ENCODE peak calls at places on chromosomes 13 and 19, in nine cellular contexts. Q is heart left ventricle, L is ovary, F is transverse colon, M is HCT116, G is suprapubic skin, X is IMR-90, B is adrenal gland, T is OCI-LY7. N is an unnamed sample. For H3K4me1, the result is how much of the 10 kb centered on the place peaks cover.

GRCh38 chr13:65913173-65913572 is 1317.0 kb downstream of the PCDH9 start:
- DNase-seq in Q (no peak), L (no peak), F (no peak), M (peak), G (no peak), X (peak), B (no peak), T (no peak), N (no peak)

GRCh38 chr19:27679905-27680304 is 1533.0 kb downstream of the UQCRFS1 start:
- DNase-seq in Q (no peak), L (no peak), F (no peak), M (no peak), G (no peak), X (no peak), B (no peak), T (no peak), N (no peak)

GRCh38 chr19:38039966-38040365 is 133.0 kb downstream of the SIPA1L3 start:
- DNase-seq in Q (no peak), L (no peak), F (no peak), M (no peak), G (no peak), X (peak), B (no peak), T (no peak), N (no peak)

GRCh38 chr19:4870025-4870700 is 2.7 kb upstream of the PLIN3 start:
- DNase-seq in Q (no peak), L (peak), F (peak), M (peak), G (no peak), X (peak), B (peak), T (no peak), N (no peak)

GRCh38 chr13:51955841-51956603 is 55.2 kb downstream of the ATP7B start:
- DNase-seq in Q (no peak), L (no peak), F (peak), M (no peak), G (no peak), X (no peak), B (no peak), T (no peak), N (no peak)

GRCh38 chr19:58196911-58197616 is 14.2 kb downstream of the ZNF274 start:
- DNase-seq in Q (no peak), L (no peak), F (no peak), M (no peak), G (no peak), X (peak), B (no peak), T (peak), N (no peak)

GRCh38 chr13:42559057-42559456 is 14.9 kb upstream of the TNFSF11 start:
- DNase-seq in Q (no peak), L (no peak), F (no peak), M (no peak), G (no peak), X (no peak), B (no peak), T (no peak), N (no peak)

GRCh38 chr13:113653264-113654174 is 4.5 kb downstream of the ATP4B start:
- DNase-seq in Q (peak), L (peak), F (peak), M (no peak), G (peak), X (no peak), B (no peak), T (no peak), N (peak)

GRCh38 chr13:42354246-42355117 is 82.5 kb downstream of the AKAP11 start:
- DNase-seq in Q (no peak), L (no peak), F (no peak), M (no peak), G (no peak), X (peak), B (no peak), T (peak), N (no peak)

GRCh38 chr19:11138659-11139526 is 16.7 kb downstream of the SPC24 start:
- DNase-seq in Q (peak), L (peak), F (peak), M (no peak), G (peak), X (peak), B (peak), T (no peak), N (peak)

GRCh38 chr19:15263361-15263985 is 31.2 kb upstream of the EPHX3 start:
- DNase-seq in Q (no peak), L (no peak), F (no peak), M (no peak), G (no peak), X (no peak), B (no peak), T (no peak), N (no peak)

GRCh38 chr13:100600915-100601314 is 12.3 kb upstream of the GGACT start:
- DNase-seq in Q (no peak), L (no peak), F (no peak), M (no peak), G (no peak), X (no peak), B (peak), T (no peak), N (no peak)

GRCh38 chr19:17739121-17739875 is 12.0 kb upstream of the FCHO1 start:
- DNase-seq in Q (no peak), L (peak), F (peak), M (no peak), G (no peak), X (no peak), B (no peak), T (peak), N (peak)

GRCh38 chr13:43132228-43132627 is 108.8 kb downstream of the DNAJC15 start:
- DNase-seq in Q (peak), L (no peak), F (peak), M (peak), G (no peak), X (peak), B (peak), T (peak), N (no peak)

GRCh38 chr19:53102701-53103140 is 501 bp downstream of the ZNF160 start:
- DNase-seq in Q (peak), L (no peak), F (peak), M (no peak), G (peak), X (peak), B (peak), T (peak), N (peak)

GRCh38 chr13:74987124-74987690 is 494.8 kb downstream of the TBC1D4 start:
- DNase-seq in Q (no peak), L (no peak), F (no peak), M (no peak), G (no peak), X (no peak), B (no peak), T (no peak), N (no peak)

GRCh38 chr19:46528601-46529447 is 33.2 kb upstream of the PNMA8B start:
- DNase-seq in Q (no peak), L (no peak), F (no peak), M (no peak), G (peak), X (no peak), B (no peak), T (no peak), N (no peak)
- H3K4me3 ChIP-seq in Q (no peak), L (no peak), F (no peak), M (no peak), G (no peak), X (no peak), B (no peak), T (no peak), N (no peak)

DNA sequence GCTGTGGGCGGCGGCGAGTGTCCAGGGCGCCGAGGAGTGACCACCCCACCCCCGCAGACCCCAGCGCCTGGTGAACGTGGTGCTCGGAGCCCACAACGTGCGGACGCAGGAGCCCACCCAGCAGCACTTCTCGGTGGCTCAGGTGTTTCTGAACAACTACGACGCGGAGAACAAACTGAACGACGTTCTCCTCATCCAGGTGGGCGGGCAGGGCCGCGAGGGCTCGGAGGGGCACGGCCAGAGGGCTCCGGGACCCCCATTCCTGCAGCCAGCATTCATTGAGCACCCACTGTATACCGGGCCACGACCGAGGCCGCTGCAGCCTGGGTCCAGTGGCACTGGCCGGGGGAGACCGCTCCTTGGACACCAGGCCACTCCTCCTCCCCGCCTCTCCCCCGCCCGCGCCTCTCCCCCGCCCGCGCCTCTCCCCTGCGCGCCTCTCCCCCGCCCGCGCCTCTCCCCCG is 3.1 kb downstream of the PRTN3 start:
- DNase-seq in Q (no peak), L (peak), F (no peak), M (no peak), G (no peak), X (no peak), B (no peak), T (no peak), N (no peak)
- H3K4me1 ChIP-seq in Q (under half), L (under half), F (under half), M (under half), G (under half), X (under half), B (under half), T (under half), N (under half)

DNA sequence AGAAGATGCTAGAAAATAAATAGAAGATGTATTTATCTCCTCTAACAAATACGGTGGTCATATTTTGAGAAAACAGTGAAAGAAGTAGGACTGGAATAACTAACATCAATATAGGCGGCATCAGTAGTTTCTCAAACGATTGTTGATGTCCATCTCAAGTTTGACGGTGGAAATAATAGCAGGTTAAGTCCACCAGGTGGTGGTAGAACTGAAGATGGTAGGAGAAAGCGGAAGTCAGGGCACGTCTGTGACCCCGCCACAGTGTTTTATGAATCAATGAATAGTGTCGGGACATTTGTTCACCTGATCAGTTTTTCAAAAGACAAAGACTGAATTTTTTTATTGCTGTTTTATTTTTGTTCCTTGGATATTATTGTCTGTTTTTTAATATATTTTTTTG is 706.4 kb upstream of the SLC10A2 start:
- DNase-seq in Q (no peak), L (no peak), F (no peak), M (no peak), G (no peak), X (no peak), B (no peak), T (peak), N (no peak)
- TF ChIP-seq CTCF in Q (no peak), L (no peak), F (no peak), M (peak), G (no peak), X (no peak), B (no peak), T (peak), N (no peak)

GRCh38 chr19:12272980-12273901 is 21.4 kb downstream of the ZNF44 start:
- DNase-seq in Q (no peak), L (no peak), F (no peak), M (no peak), G (no peak), X (no peak), B (no peak), T (no peak), N (no peak)
- H3K4me3 ChIP-seq in Q (no peak), L (no peak), F (no peak), M (no peak), G (no peak), X (no peak), B (peak), T (no peak), N (no peak)

GRCh38 chr19:39951686-39952085 is 17.3 kb upstream of the FCGBP start:
- DNase-seq in Q (no peak), L (no peak), F (no peak), M (no peak), G (no peak), X (peak), B (peak), T (no peak), N (no peak)
- H3K4me1 ChIP-seq in Q (under half), L (under half), F (under half), M (under half), G (under half), X (under half), B (under half), T (half or more), N (under half)

DNA sequence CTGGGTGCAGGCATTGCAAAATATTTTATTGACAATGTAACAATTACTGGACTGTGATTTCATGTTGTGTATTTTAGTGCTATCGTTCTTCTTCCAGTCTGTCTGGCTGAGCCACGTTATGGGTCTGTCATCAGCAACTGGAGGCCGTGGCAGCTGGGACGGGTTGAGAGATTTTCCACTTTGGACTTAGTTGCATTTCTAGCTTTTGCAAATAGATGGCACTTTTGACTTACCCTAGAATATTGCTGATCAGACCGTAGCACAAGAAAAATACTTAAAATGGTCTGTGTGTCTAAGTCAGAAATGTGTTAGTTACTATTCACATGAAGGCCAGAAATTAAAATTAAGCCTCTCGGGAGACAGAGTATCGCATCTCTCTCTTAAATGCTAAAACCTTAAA is 211.1 kb downstream of the TEX29 start:
- DNase-seq in Q (no peak), L (no peak), F (no peak), M (peak), G (no peak), X (peak), B (no peak), T (no peak), N (no peak)
- TF ChIP-seq CTCF in Q (no peak), L (no peak), F (no peak), M (peak), G (no peak), X (peak), B (no peak), T (peak), N (peak)